ENCODE peak calls at places on chromosomes 2 and 18, in five cellular contexts. R is uterus, X is stomach, V is Peyer's patch, I is IMR-90. Y is an unnamed sample.

GRCh38 chr2:8574196-8575010 is 107.5 kb upstream of the ID2 start:
- DNase-seq in R (peak; percentile 9), X (peak; percentile 25), V (peak; percentile 47), I (peak; percentile 49), Y (peak; percentile 65)

GRCh38 chr2:214069254-214069653 is 341.6 kb upstream of the VWC2L start:
- DNase-seq in R (peak; percentile 19), X (no peak), V (no peak), I (peak; percentile 93), Y (no peak)

GRCh38 chr2:227817940-227818568 is 4.4 kb downstream of the CCL20 start:
- DNase-seq in R (peak; percentile 58), X (peak; percentile 90), V (peak; percentile 57), I (peak; percentile 100), Y (peak; percentile 86)

GRCh38 chr18:74898965-74899364 is 301.3 kb downstream of the ZNF407 start:
- DNase-seq in R (no peak), X (no peak), V (no peak), I (peak; percentile 68), Y (no peak)

GRCh38 chr2:159720676-159721075 is 8.4 kb downstream of the MARCHF7 start:
- DNase-seq in R (no peak), X (no peak), V (no peak), I (no peak), Y (no peak)

GRCh38 chr18:22591231-22591630 is 173.5 kb upstream of the CTAGE1 start:
- DNase-seq in R (no peak), X (no peak), V (no peak), I (peak; percentile 62), Y (no peak)

GRCh38 chr2:75574106-75574505 is 13.4 kb upstream of the EVA1A start:
- DNase-seq in R (no peak), X (no peak), V (no peak), I (peak; percentile 20), Y (no peak)

GRCh38 chr18:59149007-59149406 is 9.3 kb downstream of the SEC11C start:
- DNase-seq in R (no peak), X (no peak), V (no peak), I (no peak), Y (no peak)

GRCh38 chr2:216651370-216651881 is 18.2 kb downstream of the IGFBP2 start:
- DNase-seq in R (no peak), X (no peak), V (no peak), I (peak; percentile 87), Y (no peak)

GRCh38 chr2:156456616-156457015 is 20.4 kb downstream of the GPD2 start:
- DNase-seq in R (no peak), X (no peak), V (no peak), I (peak; percentile 51), Y (no peak)

GRCh38 chr2:220341014-220341413 is 713.6 kb downstream of the SLC4A3 start:
- DNase-seq in R (no peak), X (no peak), V (no peak), I (peak; percentile 3), Y (no peak)

GRCh38 chr18:702957-703659 is 9.3 kb downstream of the ENOSF1 start:
- DNase-seq in R (peak; percentile 37), X (peak; percentile 11), V (no peak), I (peak; percentile 91), Y (peak; percentile 47)

GRCh38 chr18:46070683-46071614 is 1.1 kb downstream of the PSTPIP2 start:
- DNase-seq in R (no peak), X (no peak), V (no peak), I (no peak), Y (no peak)

GRCh38 chr18:3869848-3870247 is 419.9 kb downstream of the TGIF1 start:
- DNase-seq in R (no peak), X (no peak), V (no peak), I (peak; percentile 76), Y (no peak)

GRCh38 chr2:231660860-231661259 is 47.5 kb upstream of the PTMA start:
- DNase-seq in R (no peak), X (peak; percentile 45), V (no peak), I (no peak), Y (no peak)

GRCh38 chr18:55998071-55998522 is 410.1 kb upstream of the TCF4 start:
- DNase-seq in R (no peak), X (no peak), V (no peak), I (peak; percentile 56), Y (no peak)

GRCh38 chr2:96156926-96157648 is 11.8 kb upstream of the DUSP2 start:
- DNase-seq in R (peak; percentile 6), X (no peak), V (peak; percentile 67), I (no peak), Y (no peak)

GRCh38 chr2:106106627-106107508 is 87.2 kb downstream of the UXS1 start:
- DNase-seq in R (no peak), X (no peak), V (no peak), I (no peak), Y (no peak)

GRCh38 chr2:230600285-230600684 is 112.4 kb upstream of the CAB39 start:
- DNase-seq in R (no peak), X (no peak), V (no peak), I (no peak), Y (no peak)

GRCh38 chr2:217360781-217361485 is 501.1 kb upstream of the TNP1 start:
- DNase-seq in R (peak; percentile 72), X (no peak), V (no peak), I (peak; percentile 89), Y (peak; percentile 70)

GRCh38 chr2:143482761-143483160 is 353.5 kb downstream of the ARHGAP15 start:
- DNase-seq in R (no peak), X (no peak), V (no peak), I (no peak), Y (no peak)

GRCh38 chr18:63131106-63131943 is 188.2 kb downstream of the BCL2 start:
- DNase-seq in R (peak; percentile 84), X (no peak), V (peak; percentile 68), I (peak; percentile 59), Y (peak; percentile 44)

GRCh38 chr18:9736942-9737813 is 29.1 kb downstream of the RAB31 start:
- DNase-seq in R (no peak), X (no peak), V (no peak), I (peak; percentile 71), Y (peak; percentile 54)

GRCh38 chr2:198483046-198483445 is 678.7 kb downstream of the PLCL1 start:
- DNase-seq in R (no peak), X (no peak), V (no peak), I (no peak), Y (no peak)

GRCh38 chr2:30492185-30492584 is 45.1 kb downstream of the LCLAT1 start:
- DNase-seq in R (no peak), X (no peak), V (no peak), I (peak; percentile 32), Y (no peak)
- H3K27ac ChIP-seq in R (no peak overlapping the region), X (no peak overlapping the region), V (no peak overlapping the region), I (no peak overlapping the region), Y (no peak overlapping the region)

DNA sequence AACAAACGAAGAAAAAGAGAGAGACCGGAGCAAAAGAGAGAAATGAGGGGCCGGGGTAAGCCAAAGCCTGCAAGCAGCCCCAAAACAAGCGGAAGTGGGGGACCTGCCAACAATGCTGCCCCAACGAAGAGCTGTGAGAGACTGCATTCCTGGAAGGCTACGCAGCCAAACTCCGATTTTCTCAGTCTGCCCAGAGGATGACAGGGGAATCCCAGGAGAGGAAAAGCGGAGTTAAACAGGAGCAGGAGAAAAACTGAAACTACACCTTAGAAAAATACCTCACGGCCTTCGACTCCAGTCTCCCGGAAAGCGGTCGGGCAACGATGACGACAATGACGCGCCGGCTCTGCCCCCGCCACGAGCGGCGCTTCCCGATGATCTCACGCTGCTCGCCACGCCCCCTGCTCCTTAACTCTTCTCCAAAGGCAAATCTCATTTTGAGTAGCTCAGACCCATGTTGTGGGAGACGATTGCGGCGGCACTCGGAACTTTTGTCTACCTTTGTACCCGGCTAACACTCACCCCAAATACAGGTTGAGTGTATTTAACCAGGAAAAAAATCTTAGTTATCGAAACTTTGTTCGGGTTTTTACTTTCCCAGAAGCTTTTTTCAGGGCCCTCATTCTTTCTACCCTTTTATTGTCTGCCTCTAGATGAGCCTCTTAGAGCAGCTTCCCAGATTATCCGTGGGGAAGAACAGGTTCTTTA is at the start of gene C1D:
- DNase-seq in R (peak; percentile 94), X (peak; percentile 96), V (peak; percentile 95), I (peak; percentile 88), Y (peak; percentile 93)
- TF ChIP-seq POLR2A in R (peak; percentile 64), X (no peak), V (no peak), I (peak; percentile 79), Y (peak; percentile 90)

GRCh38 chr2:65070172-65070830 is 14.1 kb downstream of the CEP68 start:
- DNase-seq in R (no peak), X (no peak), V (no peak), I (peak; percentile 80), Y (peak; percentile 87)
- H3K27ac ChIP-seq in R (peak overlapping the region; percentile 43), X (peak overlapping the region; percentile 67), V (peak overlapping the region; percentile 70), I (peak overlapping the region; percentile 1), Y (peak overlapping the region; percentile 90)

GRCh38 chr2:29446852-29447251 is 331.6 kb downstream of the CLIP4 start:
- DNase-seq in R (no peak), X (no peak), V (no peak), I (no peak), Y (no peak)

GRCh38 chr2:29440921-29441623 is 325.9 kb downstream of the CLIP4 start:
- DNase-seq in R (no peak), X (no peak), V (no peak), I (no peak), Y (no peak)

GRCh38 chr2:29444150-29444549 is 328.9 kb downstream of the CLIP4 start:
- DNase-seq in R (no peak), X (no peak), V (no peak), I (no peak), Y (no peak)

GRCh38 chr2:29443627-29444026 is 328.4 kb downstream of the CLIP4 start:
- DNase-seq in R (no peak), X (no peak), V (no peak), I (peak; percentile 49), Y (no peak)

DNA sequence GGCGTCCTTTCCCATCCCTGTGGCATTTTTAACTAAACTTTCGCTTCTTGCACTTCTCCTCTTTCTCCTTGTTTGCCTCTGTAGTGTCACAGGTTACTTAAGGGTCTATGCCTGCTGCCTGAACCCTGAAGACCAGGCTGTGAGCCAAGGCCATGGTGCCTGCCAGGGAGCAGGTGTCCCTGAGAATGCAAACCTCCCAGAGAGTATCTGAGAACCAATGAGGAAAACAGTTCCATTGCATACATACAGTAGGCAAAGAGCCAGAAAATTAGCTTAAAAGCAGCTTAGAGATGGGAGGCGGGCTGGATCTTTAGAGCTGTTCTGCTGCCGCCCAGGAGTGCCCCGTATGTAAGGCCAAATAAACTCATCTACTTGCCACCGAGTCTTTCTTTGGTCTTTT is 327.9 kb downstream of the CLIP4 start:
- DNase-seq in R (no peak), X (no peak), V (no peak), I (no peak), Y (no peak)
- TF ChIP-seq POLR2A in R (no peak), X (no peak), V (no peak), I (no peak), Y (no peak)

DNA sequence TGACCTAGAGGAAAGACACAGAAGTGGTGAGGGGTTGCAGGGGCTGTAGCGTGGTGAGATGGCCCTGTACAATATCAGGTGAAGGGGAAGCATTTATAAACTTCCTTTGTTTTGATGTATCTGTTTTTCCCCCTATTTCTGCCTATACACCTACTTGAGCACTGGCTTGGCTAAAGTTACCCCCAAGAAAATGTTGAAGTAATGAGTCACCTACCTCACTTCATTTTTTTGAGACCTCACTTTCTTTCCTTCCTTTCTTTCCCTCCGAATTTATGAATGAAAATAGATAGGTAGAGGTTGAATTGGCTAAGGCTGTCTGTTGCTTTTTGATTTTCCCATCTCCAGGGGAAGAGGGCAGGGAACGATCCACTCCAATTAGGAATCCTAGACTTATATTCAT is 231.1 kb upstream of the EPAS1 start:
- DNase-seq in R (no peak), X (no peak), V (no peak), I (no peak), Y (no peak)
- H3K27ac ChIP-seq in R (no peak overlapping the region), X (no peak overlapping the region), V (no peak overlapping the region), I (peak overlapping the region; percentile 71), Y (no peak overlapping the region)

GRCh38 chr2:174593574-174594203 is 3.9 kb downstream of the WIPF1 start:
- DNase-seq in R (no peak), X (no peak), V (peak; percentile 82), I (peak; percentile 84), Y (no peak)
- TF ChIP-seq POLR2A in R (no peak), X (no peak), V (peak; percentile 16), I (no peak), Y (no peak)